ENCODE peak calls at places on chromosomes 4 and X, in eight cellular contexts. Q is neural progenitor cell; F is brain microvascular endothelial cell; B is cardiac muscle cell; Z is dorsolateral prefrontal cortex; D is CD8-positive, alpha-beta memory T cell; E is thoracic aorta; K is MM.1S. T is an unnamed sample.

GRCh38 chrX:139213241-139213709 is 317.3 kb upstream of the F9 start:
- DNase-seq in E (no peak), K (no peak), F (no peak), B (no peak), Q (no peak), Z (no peak), D (no peak), T (no peak)

GRCh38 chr4:89482248-89482647 is 174.6 kb upstream of the GPRIN3 start:
- DNase-seq in E (no peak), Z (no peak), K (peak; percentile 49), F (peak; percentile 28), D (no peak), Q (peak; percentile 61), B (peak; percentile 54), T (no peak)

GRCh38 chr4:93828830-93829530 is 427 bp downstream of the ATOH1 start:
- DNase-seq in Z (no peak), Q (peak; percentile 67), F (no peak), B (no peak), E (no peak), D (no peak), K (peak; percentile 42), T (no peak)

GRCh38 chrX:39491548-39492297 is 606.0 kb downstream of the BCOR start:
- DNase-seq in Q (no peak), D (no peak), K (peak; percentile 6), E (no peak), Z (no peak), B (no peak), F (no peak), T (no peak)

GRCh38 chr4:182697094-182697493 is 220.1 kb downstream of the DCTD start:
- DNase-seq in E (no peak), B (no peak), Q (peak; percentile 61), F (no peak), K (no peak), D (no peak), Z (no peak), T (no peak)

GRCh38 chrX:25648790-25649189 is 489.4 kb upstream of the MAGEB18 start:
- DNase-seq in F (no peak), K (no peak), D (no peak), B (no peak), E (no peak), Q (no peak), Z (no peak), T (no peak)

GRCh38 chrX:119721487-119721886 is 28.5 kb upstream of the SEPTIN6 start:
- DNase-seq in Z (no peak), D (no peak), Q (no peak), E (no peak), K (no peak), F (no peak), B (no peak), T (no peak)

GRCh38 chrX:129961180-129962083 is 21.0 kb upstream of the BCORL1 start:
- DNase-seq in E (no peak), F (peak; percentile 10), D (peak; percentile 47), Q (peak; percentile 83), Z (no peak), B (no peak), K (peak; percentile 89), T (peak; percentile 77)

GRCh38 chrX:115709039-115709438 is 148.1 kb downstream of the PLS3 start:
- DNase-seq in E (no peak), F (no peak), Z (no peak), K (no peak), Q (no peak), D (no peak), B (no peak), T (no peak)

GRCh38 chr4:147596976-147597375 is 20.2 kb upstream of the TMEM184C start:
- DNase-seq in D (no peak), Z (no peak), F (peak; percentile 77), Q (no peak), K (no peak), E (no peak), B (peak; percentile 80), T (peak; percentile 55)

GRCh38 chr4:8741513-8742226 is 130.0 kb downstream of the HMX1 start:
- DNase-seq in K (no peak), F (no peak), E (no peak), B (no peak), D (no peak), Z (peak; percentile 19), Q (no peak), T (no peak)

GRCh38 chrX:48045410-48046311 is 25.8 kb downstream of the ZNF630 start:
- DNase-seq in K (no peak), F (peak; percentile 69), D (no peak), E (no peak), Q (no peak), Z (no peak), B (peak; percentile 92), T (no peak)

GRCh38 chr4:147782087-147782781 is 50.3 kb downstream of the ARHGAP10 start:
- DNase-seq in B (peak; percentile 41), Z (no peak), Q (no peak), K (no peak), E (no peak), F (no peak), D (no peak), T (no peak)

GRCh38 chr4:102438873-102439614 is 62.1 kb upstream of the NFKB1 start:
- DNase-seq in E (no peak), Q (no peak), D (no peak), K (no peak), F (peak; percentile 83), B (peak; percentile 96), Z (no peak), T (no peak)

GRCh38 chr4:74123065-74123728 is 24.2 kb upstream of the CXCL2 start:
- DNase-seq in K (no peak), Q (no peak), Z (no peak), B (peak; percentile 90), E (no peak), D (no peak), F (peak; percentile 86), T (no peak)

GRCh38 chrX:56120242-56120641 is 111.9 kb upstream of the KLF8 start:
- DNase-seq in B (no peak), E (no peak), Z (no peak), D (no peak), F (no peak), Q (no peak), K (no peak), T (no peak)

GRCh38 chrX:16870861-16871584 is 861 bp upstream of the RBBP7 start:
- DNase-seq in B (no peak), F (no peak), E (no peak), D (no peak), K (no peak), Z (peak; percentile 43), Q (peak; percentile 85), T (peak; percentile 83)
- H3K4me3 ChIP-seq in B (peak overlapping the region; percentile 32), F (peak overlapping the region; percentile 49), E (peak overlapping the region; percentile 74), D (peak overlapping the region; percentile 60), K (peak overlapping the region; percentile 65), Z (peak overlapping the region; percentile 47), Q (peak overlapping the region; percentile 61), T (peak overlapping the region; percentile 34)

GRCh38 chr4:38688676-38689355 is 24.8 kb downstream of the KLF3 start:
- DNase-seq in B (no peak), F (peak; percentile 83), K (no peak), Q (no peak), E (no peak), D (no peak), Z (no peak), T (no peak)

GRCh38 chr4:38694330-38694729 is 30.3 kb downstream of the KLF3 start:
- DNase-seq in Q (no peak), D (no peak), E (no peak), K (no peak), Z (no peak), B (no peak), F (no peak), T (no peak)

GRCh38 chr4:38693531-38693930 is 29.5 kb downstream of the KLF3 start:
- DNase-seq in D (no peak), F (no peak), Q (no peak), Z (no peak), B (no peak), E (no peak), K (no peak), T (no peak)

GRCh38 chr4:38692421-38692820 is 28.4 kb downstream of the KLF3 start:
- DNase-seq in B (no peak), D (no peak), Q (no peak), Z (no peak), F (no peak), E (no peak), K (no peak), T (no peak)

GRCh38 chr4:38691251-38692008 is 27.4 kb downstream of the KLF3 start:
- DNase-seq in Q (no peak), B (peak; percentile 88), D (no peak), F (no peak), K (no peak), E (no peak), Z (no peak), T (no peak)
- H3K27ac ChIP-seq in Q (no peak overlapping the region), B (no peak overlapping the region), D (no peak overlapping the region), F (no peak overlapping the region), K (no peak overlapping the region), E (peak overlapping the region; percentile 31), Z (no peak overlapping the region), T (no peak overlapping the region)

GRCh38 chr4:87073570-87074470 is 139.0 kb downstream of the AFF1 start:
- DNase-seq in E (no peak), D (peak; percentile 18), F (no peak), B (peak; percentile 37), Q (peak; percentile 35), K (peak; percentile 78), Z (peak; percentile 63), T (no peak)
- H3K4me3 ChIP-seq in E (peak overlapping the region; percentile 32), D (peak overlapping the region; percentile 42), F (no peak overlapping the region), B (no peak overlapping the region), Q (no peak overlapping the region), K (peak overlapping the region; percentile 53), Z (peak overlapping the region; percentile 19), T (no peak overlapping the region)

GRCh38 chrX:37825225-37825842 is 22.0 kb downstream of the DYNLT3 start:
- DNase-seq in D (peak; percentile 34), Q (peak; percentile 40), B (peak; percentile 51), E (no peak), Z (peak; percentile 30), K (peak; percentile 53), F (peak; percentile 35), T (no peak)
- H3K27ac ChIP-seq in D (no peak overlapping the region), Q (no peak overlapping the region), B (no peak overlapping the region), E (no peak overlapping the region), Z (no peak overlapping the region), K (no peak overlapping the region), F (no peak overlapping the region), T (no peak overlapping the region)

DNA sequence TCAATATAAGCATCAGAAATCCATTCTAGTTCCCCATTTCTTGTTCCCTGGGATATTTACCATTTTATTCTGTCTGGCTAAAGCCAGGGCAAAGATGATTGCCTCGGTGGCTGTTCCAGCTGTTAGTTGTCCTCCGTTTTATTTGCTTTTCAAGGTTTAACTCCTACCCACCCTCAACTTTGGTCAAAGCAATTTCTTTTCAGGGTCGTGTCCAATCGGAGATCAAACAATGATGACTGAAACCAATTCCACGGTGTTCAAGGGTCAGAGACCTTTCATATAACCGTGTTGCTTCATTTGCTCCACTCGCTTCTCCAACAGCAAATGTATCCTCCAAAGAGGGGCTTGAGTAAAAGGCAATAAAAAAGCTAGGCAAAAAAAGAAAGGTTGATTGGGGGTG is 193.5 kb upstream of the FTHL17 start:
- DNase-seq in E (no peak), D (no peak), B (no peak), Q (no peak), F (no peak), Z (no peak), K (no peak), T (no peak)
- H3K4me3 ChIP-seq in E (peak overlapping the region; percentile 39), D (no peak overlapping the region), B (no peak overlapping the region), Q (peak overlapping the region; percentile 12), F (peak overlapping the region; percentile 32), Z (peak overlapping the region; percentile 60), K (no peak overlapping the region), T (no peak overlapping the region)

T was measured in left lung.